ENCODE peak calls at places on chromosomes 5 and 9, in five cellular contexts. K, H, J, P and X are unnamed samples.

GRCh38 chr5:126656397-126657007 is 55.8 kb downstream of the PHAX start:
- DNase-seq in K (no peak), H (peak), J (no peak), P (peak), X (no peak)

GRCh38 chr9:33273972-33274328 is 9.1 kb downstream of the CHMP5 start:
- DNase-seq in K (no peak), H (no peak), J (no peak), P (no peak), X (no peak)

GRCh38 chr5:107570805-107571531 is 99.8 kb downstream of the EFNA5 start:
- DNase-seq in K (no peak), H (no peak), J (no peak), P (peak), X (no peak)

GRCh38 chr5:7745882-7746735 is 104.8 kb downstream of the CFAP90 start:
- DNase-seq in K (peak), H (peak), J (peak), P (peak), X (peak)

GRCh38 chr9:86713456-86713855 is 233.8 kb downstream of the GAS1 start:
- DNase-seq in K (no peak), H (no peak), J (no peak), P (no peak), X (no peak)

GRCh38 chr5:76325876-76326491 is 77.1 kb upstream of the IQGAP2 start:
- DNase-seq in K (no peak), H (no peak), J (no peak), P (no peak), X (peak)

GRCh38 chr5:133049726-133050048 is 2.1 kb upstream of the HSPA4 start:
- DNase-seq in K (no peak), H (no peak), J (no peak), P (no peak), X (no peak)

GRCh38 chr5:63439537-63439936 is 522.7 kb downstream of the HTR1A start:
- DNase-seq in K (no peak), H (no peak), J (no peak), P (no peak), X (no peak)

GRCh38 chr9:135474915-135475314 is 4.7 kb upstream of the PPP1R26 start:
- DNase-seq in K (no peak), H (no peak), J (no peak), P (peak), X (no peak)

GRCh38 chr5:158461240-158461854 is 602.4 kb upstream of the CLINT1 start:
- DNase-seq in K (no peak), H (no peak), J (no peak), P (no peak), X (peak)

GRCh38 chr9:84583866-84584265 is 85.7 kb upstream of the NTRK2 start:
- DNase-seq in K (no peak), H (no peak), J (no peak), P (no peak), X (no peak)

GRCh38 chr5:178797101-178797521 is 62.6 kb upstream of the ZNF354B start:
- DNase-seq in K (no peak), H (no peak), J (no peak), P (no peak), X (no peak)

GRCh38 chr5:154648706-154649105 is 106.5 kb upstream of the LARP1 start:
- DNase-seq in K (no peak), H (no peak), J (no peak), P (no peak), X (no peak)

GRCh38 chr9:99353408-99353807 is 131.3 kb downstream of the SEC61B start:
- DNase-seq in K (no peak), H (no peak), J (no peak), P (no peak), X (peak)

GRCh38 chr9:84121991-84122523 is 141.5 kb downstream of the RMI1 start:
- DNase-seq in K (no peak), H (no peak), J (no peak), P (no peak), X (no peak)

GRCh38 chr9:96022445-96023031 is 147.0 kb downstream of the ERCC6L2 start:
- DNase-seq in K (no peak), H (no peak), J (peak), P (peak), X (no peak)

GRCh38 chr5:65072836-65073620 is 304.3 kb downstream of the CWC27 start:
- DNase-seq in K (no peak), H (no peak), J (no peak), P (no peak), X (no peak)

GRCh38 chr5:168651654-168652053 is 72.5 kb upstream of the PANK3 start:
- DNase-seq in K (no peak), H (peak), J (no peak), P (no peak), X (no peak)

GRCh38 chr5:143054480-143054941 is 284.3 kb downstream of the ARHGAP26 start:
- DNase-seq in K (no peak), H (no peak), J (no peak), P (peak), X (no peak)

GRCh38 chr9:21060919-21061561 is 16.7 kb downstream of the IFNB1 start:
- DNase-seq in K (no peak), H (no peak), J (no peak), P (no peak), X (no peak)

GRCh38 chr9:114588671-114589526 is 1.3 kb downstream of the ATP6V1G1 start:
- DNase-seq in K (no peak), H (no peak), J (no peak), P (no peak), X (no peak)

GRCh38 chr9:93679536-93680444 is 103.4 kb downstream of the PHF2 start:
- DNase-seq in K (peak), H (no peak), J (peak), P (no peak), X (peak)

DNA sequence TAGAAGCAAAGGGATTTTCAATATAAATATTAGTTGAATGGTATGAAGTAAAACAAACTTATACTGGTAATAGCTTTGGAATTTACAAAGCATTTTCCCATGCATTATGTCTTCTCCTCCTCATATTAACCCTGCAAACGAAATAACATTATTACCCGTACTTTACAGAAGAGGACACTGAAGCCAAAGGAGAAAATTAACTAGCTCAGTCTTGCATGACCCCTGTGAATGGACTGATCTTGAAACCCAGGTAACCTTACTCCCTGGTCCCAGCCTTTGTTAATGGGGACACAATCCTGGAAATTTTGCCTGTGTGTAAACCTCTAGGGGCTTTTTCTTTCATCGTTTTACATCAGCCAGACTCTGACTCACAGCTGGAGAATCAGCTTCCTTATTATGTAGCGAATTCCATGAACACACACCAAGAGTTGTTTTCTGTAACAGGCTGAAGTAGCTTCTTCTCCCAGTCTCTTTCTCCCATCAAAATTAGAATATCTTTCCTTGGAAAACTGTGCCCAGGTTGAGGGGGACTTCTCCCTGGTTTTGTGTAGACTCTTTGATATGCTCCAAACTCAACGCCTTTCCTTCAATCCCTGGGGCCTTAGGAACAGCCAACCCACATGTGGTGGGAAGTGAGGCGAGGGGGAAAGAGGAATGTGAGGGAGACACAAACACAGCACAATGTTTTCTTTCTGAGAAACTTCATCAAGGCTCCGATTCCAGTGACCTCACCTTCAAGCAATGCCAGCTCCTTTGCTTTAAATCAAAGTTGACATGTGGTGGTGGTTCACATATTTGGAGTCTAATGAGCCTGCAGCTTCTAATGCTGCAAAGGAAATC is 480.9 kb upstream of the PAPPA start:
- DNase-seq in K (no peak), H (peak), J (peak), P (no peak), X (no peak)
- TF ChIP-seq CTCF in K (no peak), H (no peak), J (no peak), P (no peak), X (no peak)

GRCh38 chr9:72349911-72350310 is 15.1 kb downstream of the ZFAND5 start:
- DNase-seq in K (no peak), H (no peak), J (no peak), P (no peak), X (no peak)
- TF ChIP-seq CTCF in K (no peak), H (no peak), J (no peak), P (no peak), X (no peak)

DNA sequence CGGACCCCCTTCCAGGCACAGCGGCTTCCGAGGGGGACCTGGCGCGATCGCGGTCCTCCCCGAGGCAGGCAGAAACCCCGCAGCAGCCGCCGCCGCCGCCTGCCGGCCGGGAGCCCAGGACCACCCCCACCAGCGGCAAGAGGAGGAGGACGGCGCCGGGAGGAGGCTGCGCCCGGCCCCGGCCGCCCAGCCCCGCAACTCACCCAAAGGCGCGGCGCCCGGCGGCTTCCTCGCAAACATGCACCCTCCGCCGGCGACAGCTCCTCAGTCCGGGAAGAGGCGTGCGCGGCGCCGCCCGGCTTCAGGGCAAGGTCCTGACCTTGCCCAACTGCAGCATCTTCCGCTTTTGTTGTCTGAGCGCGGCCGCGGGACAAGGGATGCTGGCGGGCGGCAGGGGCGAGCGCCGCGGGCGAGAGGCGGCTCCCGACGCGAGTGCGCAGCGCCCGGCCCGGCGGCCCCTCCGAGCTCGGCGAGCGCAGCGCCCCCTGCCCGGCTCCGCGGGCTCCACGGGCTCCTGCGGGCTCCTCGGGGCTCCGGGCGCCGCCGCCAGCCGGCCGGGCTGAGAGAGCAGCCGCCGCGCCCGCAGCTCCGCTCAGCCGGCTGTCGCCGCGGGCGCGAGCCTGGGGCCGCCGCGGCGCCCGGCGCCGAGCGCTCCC is 504 bp downstream of the CTNND2 start:
- DNase-seq in K (no peak), H (no peak), J (no peak), P (peak), X (no peak)
- TF ChIP-seq CTCF in K (no peak), H (no peak), J (no peak), P (no peak), X (no peak)

GRCh38 chr9:133505901-133506652 is 18.7 kb downstream of the MYMK start:
- DNase-seq in K (no peak), H (no peak), J (peak), P (no peak), X (peak)

GRCh38 chr9:133508046-133508445 is 16.7 kb downstream of the MYMK start:
- DNase-seq in K (no peak), H (no peak), J (no peak), P (no peak), X (no peak)

GRCh38 chr9:133507246-133507965 is 17.4 kb downstream of the MYMK start:
- DNase-seq in K (no peak), H (no peak), J (no peak), P (no peak), X (no peak)

GRCh38 chr9:133505186-133505830 is 19.5 kb downstream of the MYMK start:
- DNase-seq in K (no peak), H (no peak), J (no peak), P (no peak), X (no peak)

GRCh38 chr9:133506653-133507038 is 18.1 kb downstream of the MYMK start:
- DNase-seq in K (no peak), H (no peak), J (no peak), P (no peak), X (peak)
- TF ChIP-seq CTCF in K (no peak), H (no peak), J (no peak), P (no peak), X (no peak)

GRCh38 chr9:82524407-82524806 is 535.8 kb downstream of the SPATA31D1 start:
- DNase-seq in K (no peak), H (no peak), J (no peak), P (no peak), X (no peak)
- TF ChIP-seq CTCF in K (no peak), H (no peak), J (no peak), P (no peak), X (no peak)

DNA sequence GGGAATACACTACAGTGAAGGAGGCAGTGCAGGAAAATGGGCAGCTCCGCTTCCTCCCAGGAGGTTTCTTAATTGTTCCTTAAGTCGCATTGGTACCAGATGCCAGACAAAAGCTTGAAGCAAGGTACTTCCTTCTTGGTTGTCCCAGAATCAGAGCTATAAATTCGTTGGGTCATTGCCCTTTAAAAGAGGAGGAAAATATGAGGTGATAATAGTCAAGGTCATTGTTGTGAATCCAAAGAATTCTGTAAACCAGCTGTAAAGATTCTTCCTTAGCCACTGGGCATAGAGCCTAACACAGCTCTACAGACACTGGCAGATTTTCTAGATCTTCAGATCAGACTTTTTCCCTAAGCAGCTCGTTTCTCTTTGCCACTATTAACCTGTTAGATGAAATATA is 444.1 kb upstream of the TLE4 start:
- DNase-seq in K (no peak), H (no peak), J (no peak), P (no peak), X (no peak)
- TF ChIP-seq CTCF in K (no peak), H (no peak), J (no peak), P (no peak), X (no peak)

GRCh38 chr5:6291961-6292360 is 86.4 kb downstream of the MED10 start:
- DNase-seq in K (no peak), H (no peak), J (no peak), P (no peak), X (no peak)

GRCh38 chr5:6302099-6302498 is 76.2 kb downstream of the MED10 start:
- DNase-seq in K (no peak), H (no peak), J (no peak), P (no peak), X (no peak)

DNA sequence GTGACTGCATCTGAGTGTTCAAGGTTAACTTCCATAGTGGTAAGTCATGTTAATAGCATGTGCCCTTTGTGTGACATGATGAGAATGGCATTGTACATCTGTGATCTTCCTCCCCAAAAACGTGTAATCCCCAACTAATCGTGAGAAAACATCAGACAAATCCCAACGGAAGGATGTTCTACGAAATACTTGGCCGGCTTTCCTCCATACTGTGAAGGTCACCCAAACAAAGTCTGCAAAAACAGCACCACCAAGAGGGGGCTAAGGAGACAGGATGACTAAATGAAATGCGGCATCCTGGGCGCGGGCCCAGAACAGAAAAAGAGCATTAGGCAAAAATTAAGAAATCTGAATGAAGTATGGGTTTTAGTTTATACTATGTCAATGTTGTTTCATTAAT is 81.8 kb downstream of the MED10 start:
- DNase-seq in K (no peak), H (no peak), J (no peak), P (no peak), X (no peak)
- TF ChIP-seq CTCF in K (no peak), H (no peak), J (no peak), P (no peak), X (no peak)

DNA sequence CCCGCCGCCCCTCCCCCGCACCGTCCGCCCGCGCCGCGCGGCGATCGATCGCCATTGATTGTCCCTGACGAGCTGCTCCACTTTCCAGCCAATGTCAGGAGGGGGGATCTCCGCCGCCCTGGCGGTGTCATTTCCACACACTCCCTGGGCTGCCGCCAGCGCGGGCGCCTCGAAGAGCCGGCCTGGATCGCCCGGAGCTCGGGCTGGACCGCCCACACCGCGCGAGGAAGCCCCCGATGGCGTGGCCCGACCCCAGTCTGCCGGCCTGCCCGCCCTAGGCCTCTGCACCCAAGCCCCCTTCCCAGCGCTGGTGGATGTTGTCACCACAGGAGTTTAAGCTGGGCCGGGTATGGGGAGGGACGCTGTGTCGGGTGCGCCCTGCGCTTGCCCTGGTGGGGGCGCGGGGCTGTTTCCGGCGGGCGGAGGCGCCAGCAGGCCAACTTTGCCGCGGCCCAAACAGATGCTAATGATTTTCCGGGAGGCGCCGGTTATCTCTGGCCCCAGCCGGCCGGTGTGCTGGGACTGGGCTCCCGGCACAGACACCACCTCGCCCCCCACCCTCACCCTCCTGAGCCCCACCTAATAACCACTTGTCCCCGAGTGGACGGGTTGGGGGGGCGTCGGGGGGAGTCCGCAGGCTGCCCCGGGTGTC is 10.6 kb upstream of the CXXC5 start:
- DNase-seq in K (no peak), H (no peak), J (peak), P (peak), X (peak)
- TF ChIP-seq CTCF in K (no peak), H (no peak), J (peak), P (peak), X (peak)